ENCODE peak calls at places on chromosome 2, in ten cellular contexts. Y is substantia nigra, M is ascending aorta, Z is psoas muscle, G is heart left ventricle, I is H9, E is fibroblast of lung, P is tibial nerve, A is MM.1S, S is HL-60. H is an unnamed sample.

GRCh38 chr2:232310189-232310588 is 68.4 kb upstream of the ALPP start:
- DNase-seq in Y (no peak), M (no peak), Z (no peak), G (no peak), I (no peak), E (no peak), P (no peak), A (no peak), S (no peak), H (no peak)

GRCh38 chr2:28462122-28462521 is 33.7 kb upstream of the PLB1 start:
- DNase-seq in Y (no peak), M (no peak), Z (no peak), G (no peak), I (no peak), E (no peak), P (no peak), A (no peak), S (no peak), H (no peak)

GRCh38 chr2:47193607-47194006 is 38.5 kb upstream of the STPG4 start:
- DNase-seq in Y (no peak), M (no peak), Z (no peak), G (no peak), I (no peak), E (no peak), P (no peak), A (no peak), S (no peak), H (no peak)

GRCh38 chr2:159516241-159516758 is 100.0 kb downstream of the BAZ2B start:
- DNase-seq in Y (no peak), M (no peak), Z (no peak), G (no peak), I (no peak), E (peak; percentile 52), P (no peak), A (peak; percentile 88), S (peak; percentile 10), H (no peak)

GRCh38 chr2:239098288-239098970 is 250.5 kb downstream of the TWIST2 start:
- DNase-seq in Y (peak; percentile 63), M (no peak), Z (peak; percentile 41), G (no peak), I (no peak), E (no peak), P (no peak), A (no peak), S (no peak), H (no peak)

GRCh38 chr2:137937778-137938177 is 26.5 kb upstream of the HNMT start:
- DNase-seq in Y (no peak), M (no peak), Z (no peak), G (no peak), I (peak; percentile 25), E (no peak), P (no peak), A (no peak), S (no peak), H (no peak)

GRCh38 chr2:219296142-219296541 is 13.1 kb downstream of the PTPRN start:
- DNase-seq in Y (no peak), M (no peak), Z (no peak), G (no peak), I (no peak), E (no peak), P (no peak), A (no peak), S (no peak), H (no peak)

GRCh38 chr2:118865106-118865505 is 17.7 kb upstream of the EN1 start:
- DNase-seq in Y (no peak), M (peak; percentile 37), Z (no peak), G (no peak), I (peak; percentile 69), E (no peak), P (no peak), A (peak; percentile 64), S (peak; percentile 33), H (no peak)

GRCh38 chr2:28618221-28619141 is 122.6 kb downstream of the PLB1 start:
- DNase-seq in Y (no peak), M (no peak), Z (no peak), G (peak; percentile 6), I (no peak), E (no peak), P (no peak), A (no peak), S (no peak), H (no peak)

GRCh38 chr2:102841107-102841840 is 79.4 kb downstream of the TMEM182 start:
- DNase-seq in Y (peak; percentile 60), M (no peak), Z (peak; percentile 19), G (peak; percentile 48), I (peak; percentile 80), E (peak; percentile 39), P (peak; percentile 43), A (peak; percentile 53), S (peak; percentile 62), H (no peak)

GRCh38 chr2:100294162-100294497 is 28.2 kb downstream of the LONRF2 start:
- DNase-seq in Y (no peak), M (no peak), Z (no peak), G (no peak), I (no peak), E (no peak), P (no peak), A (no peak), S (no peak), H (no peak)

GRCh38 chr2:100290718-100291151 is 31.6 kb downstream of the LONRF2 start:
- DNase-seq in Y (no peak), M (no peak), Z (no peak), G (no peak), I (no peak), E (no peak), P (no peak), A (no peak), S (no peak), H (no peak)

GRCh38 chr2:100291152-100291970 is 30.9 kb downstream of the LONRF2 start:
- DNase-seq in Y (no peak), M (no peak), Z (peak; percentile 56), G (peak; percentile 60), I (peak; percentile 64), E (peak; percentile 100), P (no peak), A (no peak), S (peak; percentile 89), H (no peak)

GRCh38 chr2:100293341-100294161 is 28.8 kb downstream of the LONRF2 start:
- DNase-seq in Y (no peak), M (no peak), Z (no peak), G (no peak), I (no peak), E (peak; percentile 33), P (no peak), A (no peak), S (no peak), H (no peak)

GRCh38 chr2:100292022-100292580 is 30.2 kb downstream of the LONRF2 start:
- DNase-seq in Y (no peak), M (no peak), Z (peak; percentile 25), G (peak; percentile 40), I (peak; percentile 58), E (peak; percentile 98), P (no peak), A (no peak), S (peak; percentile 88), H (no peak)
- H3K27ac ChIP-seq in Y (no peak overlapping the region), M (no peak overlapping the region), Z (no peak overlapping the region), G (no peak overlapping the region), I (no peak overlapping the region), E (no peak overlapping the region), P (no peak overlapping the region), A (no peak overlapping the region), S (peak overlapping the region; percentile 50), H (no peak overlapping the region)

GRCh38 chr2:85921659-85922058 is 32.9 kb upstream of the ST3GAL5 start:
- DNase-seq in Y (no peak), M (no peak), Z (no peak), G (no peak), I (no peak), E (no peak), P (no peak), A (no peak), S (no peak), H (no peak)

GRCh38 chr2:85924522-85924921 is 35.7 kb upstream of the ST3GAL5 start:
- DNase-seq in Y (peak; percentile 32), M (no peak), Z (peak; percentile 60), G (peak; percentile 59), I (no peak), E (peak; percentile 51), P (peak; percentile 77), A (peak; percentile 36), S (no peak), H (no peak)

GRCh38 chr2:85917887-85918795 is 29.4 kb upstream of the ST3GAL5 start:
- DNase-seq in Y (no peak), M (peak; percentile 11), Z (no peak), G (no peak), I (no peak), E (no peak), P (no peak), A (no peak), S (no peak), H (no peak)

GRCh38 chr2:85922210-85922609 is 33.4 kb upstream of the ST3GAL5 start:
- DNase-seq in Y (no peak), M (no peak), Z (no peak), G (no peak), I (no peak), E (peak; percentile 17), P (no peak), A (no peak), S (no peak), H (no peak)

DNA sequence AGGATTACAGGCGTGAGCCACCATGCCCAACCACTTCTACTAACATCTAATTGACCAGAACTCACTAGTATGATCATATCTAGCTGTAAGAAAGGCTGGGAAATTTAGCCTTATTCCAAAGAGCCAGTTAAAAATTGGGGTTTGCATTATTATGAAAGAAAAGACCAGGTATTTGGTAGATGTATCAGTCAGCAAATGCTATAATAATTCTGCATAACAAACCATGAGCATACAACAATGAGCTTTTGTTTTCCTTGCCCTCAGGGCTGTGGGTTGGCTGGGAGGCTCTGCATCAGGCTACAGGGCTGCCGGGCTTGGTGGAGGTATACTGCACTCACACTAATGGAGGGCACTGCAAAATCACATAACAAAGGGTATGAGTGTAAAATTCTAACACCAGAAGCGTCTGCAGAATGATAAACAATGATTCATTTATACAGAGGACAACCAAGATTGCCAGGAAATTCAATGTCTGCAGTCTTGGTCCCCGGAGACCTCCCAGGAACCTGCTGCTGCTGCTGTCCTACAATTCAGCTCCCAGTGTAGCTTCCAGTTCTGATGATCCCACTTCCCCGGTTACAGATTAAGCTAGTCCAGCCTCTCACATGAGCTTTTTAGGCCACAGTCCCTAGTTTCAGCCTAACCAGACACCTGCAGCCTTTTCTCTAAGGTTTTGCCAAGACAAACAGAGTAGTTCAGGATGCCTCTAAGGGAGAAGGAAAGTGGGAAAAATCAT is 32.2 kb upstream of the ST3GAL5 start:
- DNase-seq in Y (no peak), M (peak; percentile 28), Z (no peak), G (peak; percentile 68), I (no peak), E (peak; percentile 75), P (no peak), A (no peak), S (no peak), H (no peak)
- H3K27ac ChIP-seq in Y (peak overlapping the region; percentile 96), M (no peak overlapping the region), Z (no peak overlapping the region), G (no peak overlapping the region), I (no peak overlapping the region), E (no peak overlapping the region), P (no peak overlapping the region), A (no peak overlapping the region), S (no peak overlapping the region), H (no peak overlapping the region)

GRCh38 chr2:101064505-101064867 is 62.4 kb downstream of the RPL31 start:
- DNase-seq in Y (no peak), M (no peak), Z (no peak), G (no peak), I (no peak), E (no peak), P (no peak), A (no peak), S (no peak), H (no peak)
- H3K27ac ChIP-seq in Y (no peak overlapping the region), M (no peak overlapping the region), Z (peak overlapping the region; percentile 70), G (no peak overlapping the region), I (no peak overlapping the region), E (no peak overlapping the region), P (no peak overlapping the region), A (no peak overlapping the region), S (no peak overlapping the region), H (no peak overlapping the region)

GRCh38 chr2:70344195-70344594 is 42.3 kb upstream of the FAM136A start:
- DNase-seq in Y (no peak), M (no peak), Z (no peak), G (no peak), I (no peak), E (peak; percentile 20), P (no peak), A (no peak), S (no peak), H (no peak)
- H3K27ac ChIP-seq in Y (no peak overlapping the region), M (no peak overlapping the region), Z (no peak overlapping the region), G (no peak overlapping the region), I (no peak overlapping the region), E (no peak overlapping the region), P (no peak overlapping the region), A (no peak overlapping the region), S (no peak overlapping the region), H (no peak overlapping the region)

H was measured in thoracic aorta.